ENCODE peak calls at places on chromosomes 4 and X, in five cellular contexts. One of them, this sample, is unnamed.

GRCh38 chr4:183905593-183906485 is 732 bp downstream of the STOX2 start:
- DNase-seq in endothelial cell of umbilical vein: peak; percentile 33
- DNase-seq in spleen: no peak
- DNase-seq in suprapubic skin: no peak
- DNase-seq in GM23338: peak; percentile 98
- DNase-seq in this sample: peak; percentile 39

GRCh38 chr4:141098163-141098562 is 35.1 kb downstream of the RNF150 start:
- DNase-seq in endothelial cell of umbilical vein: no peak
- DNase-seq in spleen: no peak
- DNase-seq in suprapubic skin: no peak
- DNase-seq in GM23338: no peak
- DNase-seq in this sample: no peak

GRCh38 chr4:65668201-65669007 is 1.9 kb downstream of the EPHA5 start:
- DNase-seq in endothelial cell of umbilical vein: no peak
- DNase-seq in spleen: peak; percentile 62
- DNase-seq in suprapubic skin: no peak
- DNase-seq in GM23338: peak; percentile 44
- DNase-seq in this sample: no peak

GRCh38 chr4:86441175-86441960 is 81.5 kb upstream of the MAPK10 start:
- DNase-seq in endothelial cell of umbilical vein: no peak
- DNase-seq in spleen: no peak
- DNase-seq in suprapubic skin: no peak
- DNase-seq in GM23338: peak; percentile 48
- DNase-seq in this sample: no peak

GRCh38 chrX:21375795-21376069 is 1.5 kb downstream of the CNKSR2 start:
- DNase-seq in endothelial cell of umbilical vein: no peak
- DNase-seq in spleen: no peak
- DNase-seq in suprapubic skin: no peak
- DNase-seq in GM23338: peak; percentile 46
- DNase-seq in this sample: no peak

GRCh38 chr4:42371306-42372063 is 25.8 kb upstream of the SHISA3 start:
- DNase-seq in endothelial cell of umbilical vein: peak; percentile 79
- DNase-seq in spleen: no peak
- DNase-seq in suprapubic skin: no peak
- DNase-seq in GM23338: peak; percentile 57
- DNase-seq in this sample: no peak

GRCh38 chrX:154310991-154311541 is 15.5 kb downstream of the TKTL1 start:
- DNase-seq in endothelial cell of umbilical vein: no peak
- DNase-seq in spleen: peak; percentile 64
- DNase-seq in suprapubic skin: no peak
- DNase-seq in GM23338: no peak
- DNase-seq in this sample: no peak

GRCh38 chr4:70993181-70994068 is at the start of gene DCK:
- DNase-seq in endothelial cell of umbilical vein: peak; percentile 92
- DNase-seq in spleen: peak; percentile 99
- DNase-seq in suprapubic skin: peak; percentile 89
- DNase-seq in GM23338: peak; percentile 93
- DNase-seq in this sample: peak; percentile 99

GRCh38 chrX:122512561-122513072 is 671.5 kb upstream of the GRIA3 start:
- DNase-seq in endothelial cell of umbilical vein: no peak
- DNase-seq in spleen: no peak
- DNase-seq in suprapubic skin: no peak
- DNase-seq in GM23338: no peak
- DNase-seq in this sample: no peak

GRCh38 chrX:153722704-153723350 is 1.4 kb downstream of the BCAP31 start:
- DNase-seq in endothelial cell of umbilical vein: peak; percentile 33
- DNase-seq in spleen: peak; percentile 76
- DNase-seq in suprapubic skin: no peak
- DNase-seq in GM23338: no peak
- DNase-seq in this sample: peak; percentile 40

GRCh38 chrX:53435997-53436396 is 1.8 kb upstream of the HSD17B10 start:
- DNase-seq in endothelial cell of umbilical vein: peak; percentile 48
- DNase-seq in spleen: peak; percentile 86
- DNase-seq in suprapubic skin: no peak
- DNase-seq in GM23338: peak; percentile 79
- DNase-seq in this sample: peak; percentile 75

GRCh38 chr4:165512464-165512863 is 133.7 kb downstream of the CPE start:
- DNase-seq in endothelial cell of umbilical vein: peak; percentile 80
- DNase-seq in spleen: no peak
- DNase-seq in suprapubic skin: no peak
- DNase-seq in GM23338: no peak
- DNase-seq in this sample: no peak

DNA sequence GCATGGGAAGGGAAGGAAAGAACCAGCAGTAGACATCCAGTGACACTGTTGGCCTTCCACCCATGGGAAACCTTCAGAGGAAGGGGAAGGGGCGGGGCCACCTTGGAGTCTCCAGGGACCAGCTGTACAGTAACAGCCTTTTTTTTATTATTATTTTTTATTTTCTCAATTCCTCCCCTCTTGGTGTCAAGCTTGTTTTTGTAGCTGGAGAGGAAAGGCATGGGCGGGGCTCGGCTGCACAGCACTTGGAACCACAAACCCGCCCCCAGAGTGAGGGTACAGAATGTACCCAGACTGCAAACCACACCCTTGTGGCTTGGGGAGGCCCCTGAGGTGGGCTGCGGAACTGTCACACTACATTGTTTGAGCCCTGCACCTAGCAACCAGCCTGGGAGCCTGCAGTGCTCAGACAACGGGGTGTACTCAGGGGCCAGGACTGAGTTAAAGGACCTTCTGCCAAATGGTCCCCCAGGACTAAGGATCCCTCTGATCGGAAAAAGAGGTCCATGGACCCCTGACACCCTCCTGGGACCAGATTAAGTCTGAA is 45.7 kb downstream of the PRPS1 start:
- DNase-seq in endothelial cell of umbilical vein: peak; percentile 67
- DNase-seq in spleen: peak; percentile 97
- DNase-seq in suprapubic skin: peak; percentile 93
- DNase-seq in GM23338: peak; percentile 36
- DNase-seq in this sample: peak; percentile 97
- TF ChIP-seq POLR2AphosphoS5 in endothelial cell of umbilical vein: no peak
- TF ChIP-seq POLR2AphosphoS5 in spleen: peak; percentile 92
- TF ChIP-seq POLR2AphosphoS5 in suprapubic skin: no peak
- TF ChIP-seq POLR2AphosphoS5 in GM23338: no peak
- TF ChIP-seq POLR2AphosphoS5 in this sample: peak; percentile 96

DNA sequence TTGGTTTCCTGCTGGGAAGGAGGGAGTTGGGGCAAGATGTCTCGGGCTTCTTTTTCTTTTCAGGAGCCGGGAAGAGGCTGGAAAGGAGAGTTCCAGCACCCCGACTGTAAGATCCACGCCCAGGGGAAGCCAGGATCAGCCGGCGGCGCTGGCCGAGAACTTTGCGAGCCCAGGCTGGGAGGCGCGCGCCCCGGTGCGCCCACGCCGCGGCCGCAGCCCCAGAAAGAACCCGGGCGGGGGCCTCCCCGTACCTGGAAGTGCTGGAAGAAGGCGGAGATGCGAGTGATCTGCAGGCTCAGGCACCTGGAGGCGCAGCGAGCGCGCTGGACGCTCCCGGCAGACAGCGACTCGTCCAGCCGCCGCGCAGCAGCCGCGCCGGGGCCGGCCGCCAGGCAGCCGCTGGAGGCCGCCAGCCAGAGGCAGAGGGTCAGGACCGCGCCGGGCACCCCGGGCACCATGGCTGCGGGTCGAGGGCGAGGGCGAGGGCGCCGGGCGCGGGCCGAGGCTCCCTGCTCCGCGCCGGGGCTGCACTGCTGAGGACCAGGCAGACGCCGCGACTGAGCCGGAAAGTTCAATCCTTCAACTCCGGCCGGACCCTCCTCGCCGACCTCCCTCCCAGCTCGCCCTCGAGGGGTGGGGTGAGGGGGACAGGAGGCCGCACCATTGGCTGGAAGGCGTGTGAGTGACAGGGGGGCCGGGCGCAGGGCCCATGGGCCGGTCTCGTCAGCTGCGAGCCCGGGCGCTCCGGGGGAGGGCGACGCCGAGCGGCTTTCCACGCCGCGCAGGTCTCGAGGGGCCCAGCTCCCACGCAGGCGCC is at the start of gene ANOS1:
- DNase-seq in endothelial cell of umbilical vein: peak; percentile 52
- DNase-seq in spleen: peak; percentile 75
- DNase-seq in suprapubic skin: no peak
- DNase-seq in GM23338: peak; percentile 76
- DNase-seq in this sample: peak; percentile 91
- H3K27ac ChIP-seq in endothelial cell of umbilical vein: no peak within 1 kb of the TSS
- H3K27ac ChIP-seq in spleen: no peak within 1 kb of the TSS
- H3K27ac ChIP-seq in suprapubic skin: no peak within 1 kb of the TSS
- H3K27ac ChIP-seq in GM23338: no peak within 1 kb of the TSS
- H3K27ac ChIP-seq in this sample: peak within 1 kb of the TSS; percentile 59

DNA sequence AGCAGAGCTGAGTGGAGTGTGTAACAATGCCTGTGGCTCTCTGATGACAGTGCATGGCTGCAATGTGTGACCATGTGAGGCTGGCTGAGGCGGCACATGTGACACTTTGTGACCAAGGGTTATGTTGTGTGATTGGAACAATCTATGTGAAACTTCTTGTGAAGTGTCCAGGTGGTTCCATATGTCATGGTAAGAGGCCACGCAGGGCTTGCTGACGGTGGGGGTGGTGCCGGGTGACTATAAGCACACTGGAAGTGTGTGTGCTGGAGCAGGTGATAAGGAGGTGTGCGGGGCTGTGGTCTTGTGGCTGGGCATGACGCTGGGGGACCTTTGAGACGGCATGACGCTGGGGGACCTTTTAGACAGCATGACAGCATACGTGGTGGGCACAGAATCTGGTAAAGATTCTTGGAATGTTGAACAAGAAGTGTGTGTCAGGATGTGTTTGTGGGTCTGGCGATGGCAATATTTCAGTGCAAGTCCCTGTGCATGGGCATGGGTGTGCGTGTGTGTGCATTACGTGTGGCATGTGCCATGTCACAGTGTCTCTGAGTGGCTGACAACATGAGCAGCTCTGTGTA is 7.4 kb upstream of the HDAC6 start:
- DNase-seq in endothelial cell of umbilical vein: no peak
- DNase-seq in spleen: no peak
- DNase-seq in suprapubic skin: no peak
- DNase-seq in GM23338: no peak
- DNase-seq in this sample: no peak
- TF ChIP-seq POLR2AphosphoS5 in endothelial cell of umbilical vein: no peak
- TF ChIP-seq POLR2AphosphoS5 in spleen: no peak
- TF ChIP-seq POLR2AphosphoS5 in suprapubic skin: no peak
- TF ChIP-seq POLR2AphosphoS5 in GM23338: no peak
- TF ChIP-seq POLR2AphosphoS5 in this sample: no peak

DNA sequence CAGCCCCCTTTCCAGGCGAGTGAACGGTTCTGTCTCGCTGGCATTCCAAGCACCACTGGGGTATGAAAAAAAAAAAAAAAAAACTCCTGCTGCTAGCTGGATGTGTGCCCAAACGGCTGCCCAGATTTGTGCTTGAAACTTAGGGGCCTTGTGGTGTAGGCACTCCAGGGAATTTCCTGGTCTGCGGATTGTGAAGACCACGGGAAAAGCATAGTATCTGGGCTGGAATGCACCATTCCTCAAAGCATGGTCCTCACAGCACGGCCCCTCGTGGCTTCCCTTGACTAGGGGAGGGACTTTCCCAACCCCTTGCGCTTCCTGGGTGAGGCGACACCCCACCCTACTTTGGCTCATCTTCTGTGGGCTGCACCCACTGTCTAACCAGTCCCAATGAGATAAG is 516.8 kb upstream of the FAM241A start:
- DNase-seq in endothelial cell of umbilical vein: no peak
- DNase-seq in spleen: peak; percentile 51
- DNase-seq in suprapubic skin: no peak
- DNase-seq in GM23338: no peak
- DNase-seq in this sample: no peak
- H3K27ac ChIP-seq in endothelial cell of umbilical vein: no peak overlapping the region
- H3K27ac ChIP-seq in spleen: no peak overlapping the region
- H3K27ac ChIP-seq in suprapubic skin: no peak overlapping the region
- H3K27ac ChIP-seq in GM23338: no peak overlapping the region
- H3K27ac ChIP-seq in this sample: no peak overlapping the region

DNA sequence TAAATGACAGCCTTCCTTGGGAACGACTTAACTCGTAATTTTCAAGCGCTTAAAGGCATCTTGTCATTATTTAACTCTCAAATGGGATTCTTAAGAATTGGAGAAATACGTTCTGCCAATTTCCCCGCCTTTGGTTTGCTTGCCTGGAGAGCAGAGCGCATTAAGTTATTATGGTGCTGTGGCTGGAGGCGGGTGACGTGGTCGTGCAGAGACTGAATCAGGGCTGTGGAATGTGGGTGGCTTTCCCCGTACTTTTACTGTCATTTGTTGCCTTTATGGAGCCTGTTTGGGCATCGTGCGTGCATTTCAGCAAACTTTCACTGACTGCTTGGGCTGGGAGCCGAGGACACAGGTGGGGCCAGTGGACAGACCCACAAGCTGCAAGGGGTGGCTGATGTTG is 79.0 kb upstream of the PSAPL1 start:
- DNase-seq in endothelial cell of umbilical vein: no peak
- DNase-seq in spleen: no peak
- DNase-seq in suprapubic skin: no peak
- DNase-seq in GM23338: no peak
- DNase-seq in this sample: no peak
- TF ChIP-seq POLR2AphosphoS5 in endothelial cell of umbilical vein: no peak
- TF ChIP-seq POLR2AphosphoS5 in spleen: no peak
- TF ChIP-seq POLR2AphosphoS5 in suprapubic skin: no peak
- TF ChIP-seq POLR2AphosphoS5 in GM23338: no peak
- TF ChIP-seq POLR2AphosphoS5 in this sample: no peak

GRCh38 chr4:11503166-11503565 is 74.5 kb upstream of the HS3ST1 start:
- DNase-seq in endothelial cell of umbilical vein: no peak
- DNase-seq in spleen: no peak
- DNase-seq in suprapubic skin: no peak
- DNase-seq in GM23338: no peak
- DNase-seq in this sample: no peak
- H3K27ac ChIP-seq in endothelial cell of umbilical vein: no peak overlapping the region
- H3K27ac ChIP-seq in spleen: no peak overlapping the region
- H3K27ac ChIP-seq in suprapubic skin: no peak overlapping the region
- H3K27ac ChIP-seq in GM23338: no peak overlapping the region
- H3K27ac ChIP-seq in this sample: no peak overlapping the region

DNA sequence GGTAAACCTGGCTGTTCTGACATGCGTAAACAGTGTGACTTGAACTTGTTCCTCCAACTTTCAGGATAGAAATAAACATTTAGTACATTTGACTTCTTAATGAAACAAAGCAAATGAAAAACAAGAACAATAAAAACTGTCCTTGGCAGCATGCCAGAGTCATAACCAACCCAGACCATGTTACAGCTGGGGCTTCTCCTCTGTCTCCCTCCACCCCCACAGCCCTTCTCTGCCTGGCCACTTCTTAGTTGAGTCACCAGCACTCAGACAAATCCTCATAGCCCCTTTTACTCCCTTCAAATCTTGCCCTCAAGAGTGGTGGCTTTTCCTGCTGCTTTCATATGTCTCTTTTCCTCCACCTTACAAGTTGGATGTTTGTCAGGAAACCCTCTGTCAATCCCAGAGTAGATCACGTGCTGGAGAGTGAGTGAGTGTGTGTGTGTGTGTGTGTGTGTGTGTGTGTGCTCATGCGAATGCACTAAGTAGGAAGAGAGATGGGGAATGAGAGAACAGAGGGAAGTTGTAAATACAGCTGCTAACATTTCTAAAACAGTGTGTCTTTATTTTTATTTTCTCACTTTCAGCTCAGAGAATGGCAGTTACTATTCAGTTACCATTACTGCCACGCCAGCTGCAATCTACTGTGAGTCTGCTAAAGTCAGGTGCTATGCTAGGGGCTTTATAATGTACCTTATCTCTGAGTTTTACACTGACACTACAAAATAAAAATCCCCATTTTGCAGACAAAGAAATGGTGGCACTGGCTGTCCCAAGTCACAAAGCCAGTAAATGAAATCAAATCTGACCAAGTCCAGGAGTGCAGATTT is 15.0 kb downstream of the SCARB2 start:
- DNase-seq in endothelial cell of umbilical vein: peak; percentile 95
- DNase-seq in spleen: no peak
- DNase-seq in suprapubic skin: no peak
- DNase-seq in GM23338: peak; percentile 34
- DNase-seq in this sample: peak; percentile 69
- TF ChIP-seq POLR2AphosphoS5 in endothelial cell of umbilical vein: no peak
- TF ChIP-seq POLR2AphosphoS5 in spleen: no peak
- TF ChIP-seq POLR2AphosphoS5 in suprapubic skin: no peak
- TF ChIP-seq POLR2AphosphoS5 in GM23338: no peak
- TF ChIP-seq POLR2AphosphoS5 in this sample: peak; percentile 50

This sample was measured in upper lobe of left lung.